ENCODE peak calls at places on chromosome 6, in eight cellular contexts. K is heart right ventricle; X is Karpas-422; M is uterus; A is prostate gland; S is H9; U is naive thymus-derived CD4-positive, alpha-beta T cell; T is left ventricle myocardium inferior. R is an unnamed sample. For H3K4me1, the result is how much of the 10 kb centered on the place peaks cover.

GRCh38 chr6:11065436-11066202 is 21.5 kb upstream of the ELOVL2 start:
- DNase-seq in S (no peak), T (no peak), M (no peak), K (no peak), U (no peak), X (no peak), A (no peak), R (no peak)

GRCh38 chr6:142810952-142811514 is 133.9 kb downstream of the HIVEP2 start:
- DNase-seq in T (no peak), S (no peak), A (no peak), K (no peak), X (no peak), U (no peak), M (no peak), R (no peak)

GRCh38 chr6:106512048-106512957 is 117.0 kb downstream of the RTN4IP1 start:
- DNase-seq in U (peak), X (peak), S (peak), A (peak), M (peak), K (peak), T (peak), R (peak)

GRCh38 chr6:72861935-72862432 is 240.1 kb downstream of the KCNQ5 start:
- DNase-seq in M (no peak), K (no peak), U (no peak), S (no peak), X (no peak), A (peak), T (no peak), R (peak)

GRCh38 chr6:33215761-33216649 is 7.7 kb downstream of the RING1 start:
- DNase-seq in U (no peak), X (no peak), T (no peak), K (no peak), S (no peak), M (no peak), A (no peak), R (no peak)

GRCh38 chr6:44563397-44563796 is 175.9 kb downstream of the CDC5L start:
- DNase-seq in U (no peak), M (no peak), T (no peak), K (peak), X (no peak), S (no peak), A (peak), R (no peak)

GRCh38 chr6:41492261-41492891 is 53.8 kb upstream of the FOXP4 start:
- DNase-seq in M (no peak), K (no peak), U (no peak), T (no peak), S (no peak), X (no peak), A (no peak), R (no peak)

GRCh38 chr6:150352321-150353296 is 16.2 kb upstream of the IYD start:
- DNase-seq in X (no peak), U (no peak), S (no peak), M (no peak), K (no peak), A (no peak), T (no peak), R (no peak)

DNA sequence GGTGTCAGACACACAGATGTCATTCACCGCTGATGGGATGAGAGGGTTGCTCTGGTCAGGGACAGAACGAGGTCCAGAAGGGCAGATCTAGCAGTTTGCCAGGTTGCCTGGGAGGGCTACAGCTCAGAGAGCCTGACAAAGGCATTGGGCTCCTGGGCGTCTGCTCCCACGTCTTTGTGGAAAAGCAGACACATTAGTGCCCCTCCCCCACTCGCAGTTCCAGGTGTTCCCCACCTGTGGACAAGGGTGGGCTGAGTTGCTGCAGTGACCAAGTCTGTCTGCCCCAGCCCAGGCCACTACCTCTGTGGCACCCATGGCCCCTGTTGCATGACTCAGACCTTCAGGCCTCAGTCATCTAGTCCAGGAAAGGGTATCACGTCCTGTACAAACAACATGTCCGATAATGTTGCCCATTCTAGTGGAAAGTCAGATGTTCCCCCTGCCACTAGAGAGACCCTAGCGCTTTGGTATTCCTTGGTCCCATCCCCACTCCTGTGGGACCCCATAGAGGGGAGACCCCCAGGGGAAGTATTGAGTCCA is 37.4 kb downstream of the WRNIP1 start:
- DNase-seq in A (no peak), X (no peak), M (no peak), U (no peak), S (no peak), K (no peak), T (no peak), R (no peak)
- H3K4me1 ChIP-seq in A (under half), X (under half), M (under half), U (under half), S (under half), K (under half), T (under half), R (under half)

GRCh38 chr6:158056355-158056754 is 74.7 kb downstream of the SYNJ2 start:
- DNase-seq in X (no peak), S (no peak), T (peak), U (no peak), M (no peak), A (no peak), K (no peak), R (no peak)
- H3K4me1 ChIP-seq in X (under half), S (under half), T (under half), U (under half), M (under half), A (under half), K (under half), R (under half)

DNA sequence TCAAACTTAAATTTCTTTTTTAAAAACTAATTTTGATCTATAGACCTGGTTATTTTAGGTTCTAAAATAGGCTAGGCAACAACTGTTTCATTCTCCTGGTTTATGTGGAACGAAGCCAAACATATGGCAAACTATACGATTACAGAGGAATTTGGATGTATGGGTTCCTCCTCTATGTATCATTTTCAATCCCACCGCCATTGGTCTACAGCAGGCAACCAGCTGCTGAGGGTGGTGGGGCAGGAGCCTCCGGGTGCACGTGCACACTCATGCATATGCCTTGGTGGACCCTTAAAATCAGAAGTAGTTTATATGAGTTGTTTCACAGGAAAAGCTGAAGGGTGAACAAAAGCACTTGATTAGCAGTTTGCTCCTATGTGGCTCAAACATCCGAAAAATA is 38.5 kb downstream of the LAMA4 start:
- DNase-seq in U (no peak), K (no peak), T (no peak), S (no peak), X (no peak), M (no peak), A (no peak), R (no peak)
- H3K4me1 ChIP-seq in U (under half), K (half or more), T (half or more), S (under half), X (under half), M (under half), A (under half), R (under half)

DNA sequence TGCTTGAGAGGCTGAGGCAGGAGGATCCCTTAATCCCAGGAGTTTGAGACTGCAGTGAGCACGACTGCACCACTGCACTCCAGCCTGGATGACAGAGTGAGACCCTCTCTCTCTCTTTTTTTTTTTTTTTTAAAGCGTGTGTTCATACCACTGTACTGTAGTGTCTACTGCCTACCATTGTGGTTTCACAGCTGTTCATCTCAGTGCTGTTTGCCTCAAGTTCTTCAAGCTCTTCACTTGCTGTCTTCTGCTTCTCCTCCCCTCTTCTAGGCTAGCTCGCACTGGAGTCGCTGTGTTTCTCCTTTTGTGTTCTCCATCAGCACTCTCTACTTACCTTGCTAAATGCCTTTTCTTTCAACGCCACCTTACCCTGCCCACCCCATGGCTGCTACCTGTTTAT is 7.4 kb downstream of the FOXO3 start:
- DNase-seq in S (no peak), T (no peak), A (no peak), K (no peak), X (no peak), M (no peak), U (no peak), R (no peak)
- H3K4me1 ChIP-seq in S (under half), T (half or more), A (under half), K (under half), X (under half), M (under half), U (under half), R (half or more)

GRCh38 chr6:138538390-138539031 is 39.2 kb upstream of the NHSL1 start:
- DNase-seq in A (no peak), T (peak), X (no peak), U (no peak), S (no peak), K (peak), M (no peak), R (no peak)

GRCh38 chr6:138540468-138540867 is 41.2 kb upstream of the NHSL1 start:
- DNase-seq in M (no peak), T (no peak), S (no peak), X (no peak), A (no peak), K (peak), U (no peak), R (no peak)

GRCh38 chr6:138539882-138540281 is 40.6 kb upstream of the NHSL1 start:
- DNase-seq in X (no peak), U (no peak), M (no peak), A (no peak), T (no peak), K (no peak), S (no peak), R (no peak)

GRCh38 chr6:138535728-138536454 is 36.6 kb upstream of the NHSL1 start:
- DNase-seq in K (peak), A (no peak), S (no peak), U (no peak), M (no peak), X (no peak), T (no peak), R (no peak)

GRCh38 chr6:138537090-138537489 is 37.8 kb upstream of the NHSL1 start:
- DNase-seq in A (no peak), M (no peak), U (no peak), X (no peak), T (no peak), S (no peak), K (no peak), R (no peak)
- H3K4me1 ChIP-seq in A (under half), M (under half), U (under half), X (under half), T (half or more), S (under half), K (half or more), R (under half)

GRCh38 chr6:24844061-24844460 is 45.3 kb upstream of the ARMH2 start:
- DNase-seq in K (no peak), A (no peak), S (no peak), M (no peak), U (no peak), T (no peak), X (no peak), R (no peak)

GRCh38 chr6:24845578-24845977 is 46.9 kb upstream of the ARMH2 start:
- DNase-seq in M (no peak), T (no peak), X (no peak), A (no peak), U (no peak), K (no peak), S (no peak), R (no peak)

GRCh38 chr6:24847402-24847801 is 48.7 kb upstream of the ARMH2 start:
- DNase-seq in S (no peak), A (no peak), T (no peak), X (no peak), K (no peak), U (no peak), M (no peak), R (no peak)

GRCh38 chr6:24848461-24848860 is 49.7 kb upstream of the ARMH2 start:
- DNase-seq in U (no peak), S (no peak), X (no peak), A (no peak), T (no peak), K (no peak), M (no peak), R (no peak)

DNA sequence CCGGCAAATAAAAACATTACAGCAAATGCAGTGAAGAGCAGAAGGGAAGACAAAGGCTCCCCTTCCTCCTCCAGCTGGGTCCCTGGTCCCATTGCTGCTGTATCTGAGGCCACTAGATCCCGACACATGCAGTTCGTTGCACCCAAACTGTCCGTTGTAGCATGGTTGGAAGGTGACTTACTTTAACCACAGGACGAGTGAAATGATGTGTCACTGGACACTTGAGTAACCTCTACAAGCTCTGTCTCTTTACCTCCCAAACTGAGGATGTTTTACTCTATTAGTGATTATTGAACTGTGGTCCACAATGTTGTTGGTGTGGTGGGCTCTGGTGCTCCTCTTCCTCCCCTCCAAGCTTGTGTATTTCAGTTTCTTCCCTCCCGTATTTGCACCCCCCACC is 46.2 kb upstream of the ARMH2 start:
- DNase-seq in A (no peak), U (no peak), X (no peak), M (no peak), T (no peak), K (no peak), S (no peak), R (no peak)
- H3K4me1 ChIP-seq in A (under half), U (under half), X (under half), M (under half), T (under half), K (under half), S (under half), R (under half)

GRCh38 chr6:151400473-151400872 is 9.1 kb upstream of the ZBTB2 start:
- DNase-seq in K (no peak), T (no peak), M (no peak), S (no peak), U (no peak), A (no peak), X (no peak), R (no peak)

GRCh38 chr6:151402228-151402627 is 10.9 kb upstream of the ZBTB2 start:
- DNase-seq in T (no peak), K (no peak), X (no peak), U (no peak), M (no peak), S (no peak), A (no peak), R (no peak)

GRCh38 chr6:151403919-151404308 is 12.6 kb upstream of the ZBTB2 start:
- DNase-seq in X (no peak), S (no peak), T (no peak), A (no peak), M (no peak), K (no peak), U (no peak), R (no peak)

DNA sequence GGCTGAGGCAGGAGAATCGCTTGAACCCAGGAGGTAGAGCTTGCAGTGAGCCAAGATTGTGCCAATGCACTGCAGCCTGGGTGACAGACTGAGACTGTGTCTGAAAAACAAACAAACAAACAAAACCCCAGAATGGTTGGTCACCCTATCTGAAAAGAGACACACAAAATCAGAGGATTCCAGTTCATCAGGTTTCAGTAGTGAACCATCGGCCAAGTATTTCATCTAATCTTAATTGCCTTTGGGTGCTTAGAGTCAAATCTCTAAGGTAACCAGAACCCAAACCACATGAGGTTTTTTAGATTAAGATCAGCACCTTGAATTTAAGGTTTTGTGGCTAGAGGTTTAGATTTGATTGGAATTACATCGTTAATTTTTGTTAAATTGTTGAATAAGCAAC is 8.3 kb upstream of the ZBTB2 start:
- DNase-seq in X (no peak), M (no peak), A (no peak), T (no peak), U (no peak), K (no peak), S (no peak), R (no peak)
- H3K4me1 ChIP-seq in X (under half), M (under half), A (under half), T (under half), U (half or more), K (under half), S (under half), R (under half)

DNA sequence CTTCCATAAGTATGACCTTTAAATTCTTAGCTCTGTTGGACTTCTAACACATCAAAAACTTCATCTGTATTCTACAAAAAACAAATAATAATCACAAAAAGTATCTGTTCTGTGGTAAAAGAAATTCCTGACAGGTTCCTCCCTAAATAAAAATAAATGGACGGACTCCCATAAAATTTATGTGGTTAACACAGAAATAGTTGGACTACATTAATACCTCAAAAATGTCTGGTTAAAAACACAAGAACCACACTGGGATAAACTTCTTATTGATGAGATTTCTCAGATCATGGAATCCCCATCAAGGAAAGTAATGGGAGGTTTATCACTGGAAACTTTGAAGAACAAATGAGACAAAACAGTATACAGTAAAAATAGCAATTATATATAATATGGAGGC is 172.4 kb downstream of the MOXD1 start:
- DNase-seq in X (no peak), A (no peak), M (no peak), T (no peak), S (no peak), K (no peak), U (no peak), R (no peak)
- H3K4me1 ChIP-seq in X (under half), A (under half), M (under half), T (under half), S (under half), K (under half), U (under half), R (under half)

DNA sequence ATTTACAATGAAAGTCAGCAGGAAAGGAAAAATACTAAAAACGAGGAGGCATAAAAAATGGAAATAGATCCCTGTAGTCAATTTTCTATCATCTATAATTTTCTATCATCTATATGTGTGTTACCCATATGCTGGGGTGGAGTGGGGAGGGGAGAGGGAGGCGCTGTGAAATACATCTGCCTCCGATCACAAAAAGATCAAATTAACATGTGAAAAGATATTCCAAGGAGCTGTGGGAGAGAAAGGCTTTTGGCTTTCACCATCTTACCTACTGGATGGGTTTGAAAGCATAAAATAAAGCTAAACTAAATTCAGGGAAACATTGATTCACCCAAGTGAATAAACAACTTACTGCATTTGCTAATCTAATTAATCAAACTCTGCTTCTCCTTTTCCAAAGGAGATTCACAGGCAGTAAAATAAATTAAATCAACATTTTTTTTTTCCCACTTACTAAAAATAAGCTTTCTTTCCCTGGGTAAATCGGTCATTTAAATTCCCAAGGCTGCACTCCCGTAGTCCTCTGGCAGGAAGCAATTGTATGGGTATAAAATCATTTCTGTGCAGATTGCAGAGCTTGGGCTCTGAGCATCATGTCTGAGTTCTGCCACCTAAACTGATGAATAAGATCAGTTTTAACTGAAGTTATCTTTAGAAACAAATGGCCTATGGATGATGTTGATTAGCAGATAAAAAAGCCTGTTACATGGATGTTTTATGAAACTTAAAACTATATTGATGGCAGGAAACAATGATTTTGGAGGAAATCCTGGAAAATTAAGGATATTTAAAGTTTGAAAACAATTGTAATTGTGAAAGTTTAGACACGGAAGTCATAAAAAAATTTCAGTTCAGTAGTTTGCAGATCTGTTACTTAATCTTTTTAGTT is 147.9 kb downstream of the SOX4 start:
- DNase-seq in X (no peak), S (no peak), A (no peak), U (no peak), M (no peak), K (no peak), T (no peak), R (no peak)
- H3K4me1 ChIP-seq in X (under half), S (under half), A (under half), U (under half), M (under half), K (under half), T (under half), R (under half)

R was measured in gastrocnemius medialis.